ENCODE peak calls at places on chromosomes 13 and 19, in seven cellular contexts. A, Z, L, D, N, I and F are unnamed samples.

GRCh38 chr13:110503037-110503901 is 58.3 kb downstream of the RAB20 start:
- DNase-seq in N (peak), L (no peak), I (no peak), Z (no peak), A (no peak), D (peak), F (peak)

GRCh38 chr19:19404879-19405860 is at the start of gene GATAD2A:
- DNase-seq in Z (peak), I (peak), L (peak), A (peak), D (peak), N (peak), F (peak)

GRCh38 chr19:10009714-10010224 is 535 bp downstream of the COL5A3 start:
- DNase-seq in N (no peak), I (no peak), Z (no peak), D (no peak), L (peak), A (no peak), F (no peak)

GRCh38 chr13:94073006-94073744 is 406.3 kb downstream of the DCT start:
- DNase-seq in I (no peak), L (peak), D (peak), A (no peak), N (no peak), Z (peak), F (no peak)

GRCh38 chr19:5240011-5240410 is 100.6 kb downstream of the PTPRS start:
- DNase-seq in A (no peak), D (no peak), L (no peak), Z (no peak), N (no peak), I (no peak), F (no peak)

GRCh38 chr13:44972956-44973581 is 16.2 kb downstream of the NUFIP1 start:
- DNase-seq in Z (no peak), A (no peak), N (peak), D (peak), I (peak), L (peak), F (no peak)

GRCh38 chr19:19485161-19485997 is 30.0 kb downstream of the TSSK6 start:
- DNase-seq in Z (no peak), D (peak), I (no peak), N (no peak), A (no peak), L (peak), F (peak)

GRCh38 chr13:73740681-73741080 is 393.5 kb downstream of the KLF12 start:
- DNase-seq in L (peak), D (peak), I (no peak), A (no peak), Z (no peak), N (no peak), F (no peak)

GRCh38 chr13:44237276-44237767 is 136.3 kb upstream of the SERP2 start:
- DNase-seq in A (peak), Z (peak), I (peak), N (no peak), L (peak), D (peak), F (peak)

GRCh38 chr19:49408816-49409440 is 14.3 kb downstream of the PTH2 start:
- DNase-seq in N (peak), Z (no peak), L (no peak), D (no peak), I (no peak), A (no peak), F (no peak)

GRCh38 chr19:35216026-35216832 is 12.3 kb downstream of the FAM187B start:
- DNase-seq in D (no peak), Z (no peak), A (no peak), I (no peak), N (no peak), L (no peak), F (no peak)

GRCh38 chr13:53285896-53286430 is 257.4 kb downstream of the OLFM4 start:
- DNase-seq in D (no peak), I (no peak), Z (no peak), N (no peak), A (no peak), L (no peak), F (no peak)

GRCh38 chr13:49443327-49443688 is 556 bp downstream of the CAB39L start:
- DNase-seq in L (peak), D (peak), N (peak), A (no peak), Z (no peak), I (peak), F (peak)

GRCh38 chr13:51148952-51149573 is 38.0 kb upstream of the C13orf42 start:
- DNase-seq in A (no peak), D (peak), L (peak), I (peak), N (peak), Z (peak), F (peak)

GRCh38 chr19:2722541-2723344 is 1.6 kb upstream of the DIRAS1 start:
- DNase-seq in A (peak), L (peak), D (peak), I (peak), N (peak), Z (no peak), F (no peak)

GRCh38 chr13:48448963-48449614 is 36.2 kb upstream of the LPAR6 start:
- DNase-seq in Z (peak), N (no peak), D (peak), I (no peak), L (peak), A (no peak), F (no peak)

GRCh38 chr19:17829855-17830566 is 8.7 kb upstream of the INSL3 start:
- DNase-seq in A (peak), D (peak), L (peak), I (peak), N (peak), Z (no peak), F (no peak)

GRCh38 chr19:15187026-15188007 is 13.5 kb downstream of the NOTCH3 start:
- DNase-seq in L (no peak), A (no peak), I (peak), Z (no peak), D (no peak), N (peak), F (no peak)

GRCh38 chr13:58598241-58598640 is 966.7 kb downstream of the PCDH17 start:
- DNase-seq in A (no peak), Z (no peak), D (no peak), I (no peak), L (no peak), N (no peak), F (no peak)

GRCh38 chr19:2171349-2172145 is 7.8 kb downstream of the DOT1L start:
- DNase-seq in L (peak), I (peak), D (peak), Z (no peak), A (no peak), N (peak), F (peak)

GRCh38 chr13:114077938-114078335 is 54.5 kb downstream of the RASA3 start:
- DNase-seq in A (no peak), I (peak), D (peak), L (peak), N (no peak), Z (no peak), F (no peak)

GRCh38 chr19:3179739-3180293 is 1.2 kb downstream of the S1PR4 start:
- DNase-seq in I (no peak), A (no peak), Z (no peak), D (no peak), L (no peak), N (no peak), F (peak)

GRCh38 chr13:72781461-72782439 is at the start of the genes DIS3 and PIBF1:
- DNase-seq in N (peak), Z (peak), L (peak), A (peak), I (peak), D (peak), F (peak)

GRCh38 chr19:17052439-17052838 is 22.8 kb downstream of the HAUS8 start:
- DNase-seq in D (peak), L (peak), Z (no peak), A (peak), N (peak), I (peak), F (peak)

GRCh38 chr19:38055040-38055439 is 148.0 kb downstream of the SIPA1L3 start:
- DNase-seq in D (no peak), A (no peak), L (no peak), Z (no peak), N (no peak), I (no peak), F (no peak)

GRCh38 chr13:95349267-95349666 is 48.0 kb upstream of the ABCC4 start:
- DNase-seq in N (peak), Z (no peak), D (peak), I (no peak), A (no peak), L (peak), F (no peak)

GRCh38 chr19:3137139-3137538 is 1.3 kb downstream of the GNA15 start:
- DNase-seq in D (no peak), Z (no peak), A (no peak), N (no peak), L (peak), I (no peak), F (no peak)

GRCh38 chr19:30911491-30911890 is 437.7 kb downstream of the TSHZ3 start:
- DNase-seq in A (no peak), I (no peak), Z (no peak), L (no peak), D (no peak), N (no peak), F (no peak)

GRCh38 chr13:99548448-99548847 is 47.2 kb downstream of the TM9SF2 start:
- DNase-seq in I (no peak), D (no peak), L (no peak), A (no peak), Z (no peak), N (no peak), F (peak)

GRCh38 chr19:33819875-33820781 is 23.5 kb downstream of the KCTD15 start:
- DNase-seq in I (peak), Z (no peak), A (peak), D (peak), N (peak), L (peak), F (peak)

GRCh38 chr13:97043302-97043701 is 49.0 kb upstream of the OXGR1 start:
- DNase-seq in I (no peak), L (peak), A (no peak), D (no peak), N (no peak), Z (no peak), F (no peak)

GRCh38 chr19:24159707-24160106 is 72.7 kb downstream of the ZNF254 start:
- DNase-seq in N (peak), L (no peak), A (no peak), D (peak), I (peak), Z (no peak), F (peak)

DNA sequence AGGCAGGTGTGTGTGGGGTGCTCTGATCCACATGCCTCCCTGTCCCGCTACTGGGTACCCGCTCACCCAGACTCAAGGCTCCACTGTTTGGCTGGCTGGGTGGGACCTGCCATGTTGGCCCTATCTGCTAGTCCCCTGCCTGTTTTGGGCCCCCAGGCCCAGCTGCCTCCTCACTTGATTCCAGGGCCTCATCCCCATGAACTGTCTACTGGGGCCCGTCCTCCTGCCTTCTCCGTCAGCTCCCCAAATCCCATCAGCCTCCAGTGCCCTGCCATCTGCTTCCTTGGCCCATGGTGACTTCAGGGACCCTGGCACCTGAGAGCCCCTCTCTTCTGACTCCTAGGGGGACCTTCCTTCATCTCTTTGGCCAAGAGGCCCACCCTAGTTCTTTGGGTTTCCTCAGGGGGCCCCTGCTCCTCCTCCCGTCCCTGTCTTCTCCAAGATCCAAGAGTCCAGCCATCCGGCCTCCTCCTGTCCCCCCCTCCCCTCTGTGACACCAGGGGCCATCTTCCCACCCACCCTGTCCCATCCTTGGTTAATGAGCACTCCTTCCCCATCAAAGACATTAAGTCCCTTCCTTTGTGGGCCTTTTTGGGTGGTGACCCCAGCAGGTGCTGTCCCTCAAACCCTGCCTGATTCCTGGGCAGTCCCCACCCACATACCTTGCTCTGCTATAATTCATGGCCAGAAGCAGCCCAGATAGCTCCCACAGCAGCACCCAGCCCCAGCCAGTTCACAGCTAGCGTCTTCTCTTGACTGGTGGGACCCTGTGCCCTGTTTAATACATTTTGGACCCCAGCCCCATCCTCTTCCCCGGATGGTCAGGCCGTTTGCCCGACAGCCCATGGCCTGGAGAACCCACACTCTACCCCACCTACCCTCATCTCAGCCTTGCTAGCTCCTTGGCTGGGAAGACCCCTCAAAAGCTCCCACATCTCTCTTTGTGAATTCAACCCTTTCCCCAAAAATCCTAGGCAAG is 1.9 kb downstream of the CCDC106 start:
- DNase-seq in Z (no peak), A (no peak), D (no peak), N (no peak), L (no peak), I (no peak), F (no peak)
- H3K4me3 ChIP-seq in Z (peak), A (no peak), D (no peak), N (no peak), L (no peak), I (no peak), F (no peak)

GRCh38 chr19:47428177-47428894 is 9.0 kb upstream of the MEIS3 start:
- DNase-seq in Z (peak), D (peak), L (peak), N (peak), A (peak), I (peak), F (peak)

GRCh38 chr19:47432091-47432490 is 12.8 kb upstream of the MEIS3 start:
- DNase-seq in D (no peak), L (no peak), Z (no peak), N (no peak), I (no peak), A (no peak), F (no peak)

GRCh38 chr19:47429140-47429793 is 9.9 kb upstream of the MEIS3 start:
- DNase-seq in A (no peak), D (no peak), L (no peak), Z (no peak), N (no peak), I (no peak), F (no peak)

GRCh38 chr19:47432499-47432898 is 13.2 kb upstream of the MEIS3 start:
- DNase-seq in Z (no peak), D (no peak), A (no peak), I (no peak), N (no peak), L (no peak), F (no peak)

DNA sequence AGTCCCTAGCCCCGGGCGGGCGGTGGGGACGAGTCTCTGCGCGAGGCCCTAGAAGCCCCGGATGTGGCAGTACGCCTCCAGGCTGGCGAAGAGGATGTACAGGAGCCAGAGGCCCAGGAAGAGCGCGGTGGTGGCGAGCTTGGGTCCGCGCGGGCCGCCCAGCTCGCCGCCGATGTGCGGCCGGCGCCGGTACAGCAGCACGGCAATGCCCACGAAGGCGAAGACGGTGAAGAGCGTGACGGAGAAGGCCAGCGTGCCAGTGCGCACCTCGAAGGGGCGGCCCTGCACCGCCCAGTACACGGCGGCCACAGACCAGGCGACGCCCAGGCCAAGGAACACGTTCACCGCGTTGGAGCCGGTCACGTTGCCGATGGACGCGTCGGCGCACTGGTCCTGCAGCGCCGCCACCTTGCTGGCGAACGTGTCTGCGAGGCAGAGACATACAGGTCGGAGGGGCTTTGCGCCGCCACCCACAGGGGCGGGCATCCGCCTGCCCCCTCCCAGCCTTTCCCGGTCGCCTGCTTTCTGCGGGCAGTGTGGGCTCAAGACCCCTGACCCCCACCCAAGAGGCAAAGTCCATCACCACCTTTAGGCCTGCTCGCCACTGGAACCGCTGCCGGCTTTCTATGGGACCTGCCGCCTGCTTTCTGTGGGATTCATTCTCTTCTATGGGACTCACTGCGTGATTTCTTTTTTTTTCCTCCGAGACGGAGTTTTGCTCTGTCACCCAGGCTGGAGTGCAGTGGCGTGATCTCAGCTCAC is 10.9 kb upstream of the MEIS3 start:
- DNase-seq in I (no peak), D (peak), N (no peak), Z (no peak), L (peak), A (peak), F (peak)
- TF ChIP-seq CTCF in I (no peak), D (no peak), N (no peak), Z (peak), L (peak), A (no peak), F (no peak)

DNA sequence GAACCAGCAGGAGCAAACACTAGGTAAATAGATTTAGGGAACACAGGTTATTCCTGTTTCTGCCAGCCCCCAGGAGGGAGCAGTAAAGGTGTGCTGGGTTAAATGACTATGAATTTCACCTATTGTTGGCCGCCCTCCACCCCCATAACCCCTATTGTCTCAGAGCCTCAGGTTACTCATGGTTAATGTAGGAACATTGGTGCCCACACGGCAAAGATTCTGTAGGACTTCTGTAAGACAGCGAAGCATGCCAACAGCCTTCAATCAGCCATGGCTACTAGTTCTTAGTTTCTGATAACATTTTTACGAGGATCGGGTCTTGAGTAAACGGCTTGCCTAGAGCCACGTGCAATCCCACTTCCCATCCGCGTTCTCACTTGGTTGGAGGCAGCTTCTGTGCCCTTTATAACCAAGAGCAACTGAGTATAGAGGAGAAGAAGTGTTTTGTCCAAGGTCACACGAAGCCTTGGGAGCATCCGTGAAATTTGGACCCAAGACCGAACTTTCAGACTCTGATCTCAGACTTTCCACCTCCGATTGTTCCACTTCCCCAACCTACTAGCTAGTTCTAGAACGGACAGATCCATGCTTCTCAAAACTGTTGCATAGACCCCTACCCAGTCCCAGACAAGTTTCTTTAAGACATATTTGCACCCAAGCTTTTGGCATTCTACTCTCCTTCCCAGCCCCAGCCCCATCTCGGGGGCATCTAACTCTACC is 5.1 kb upstream of the CACNG8 start:
- DNase-seq in N (no peak), L (no peak), I (no peak), A (no peak), D (no peak), Z (no peak), F (no peak)
- H3K4me3 ChIP-seq in N (no peak), L (no peak), I (peak), A (no peak), D (no peak), Z (no peak), F (no peak)

DNA sequence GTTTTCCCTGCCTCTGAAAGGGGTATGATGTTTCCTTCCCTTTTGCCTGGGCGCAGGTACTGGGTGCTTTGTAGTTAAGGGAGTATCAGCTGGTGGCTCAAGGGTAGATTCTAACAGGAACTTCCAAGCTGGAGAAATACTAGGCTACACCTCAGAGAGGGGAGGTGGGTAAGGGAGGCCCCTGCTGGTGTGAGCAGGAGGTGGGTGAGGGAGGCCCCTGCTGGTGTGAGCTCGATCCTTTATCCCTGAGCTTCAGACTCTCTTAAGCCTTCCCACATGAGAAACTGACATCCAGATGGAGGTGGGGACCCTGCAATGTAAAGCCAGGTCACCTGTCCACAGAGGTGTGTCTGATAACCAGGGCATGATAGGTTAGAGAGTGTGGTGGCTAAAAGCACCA is 32.1 kb downstream of the CYP2B6 start:
- DNase-seq in N (peak), Z (no peak), A (no peak), D (no peak), I (no peak), L (no peak), F (no peak)
- TF ChIP-seq CTCF in N (peak), Z (no peak), A (no peak), D (no peak), I (no peak), L (no peak), F (no peak)

DNA sequence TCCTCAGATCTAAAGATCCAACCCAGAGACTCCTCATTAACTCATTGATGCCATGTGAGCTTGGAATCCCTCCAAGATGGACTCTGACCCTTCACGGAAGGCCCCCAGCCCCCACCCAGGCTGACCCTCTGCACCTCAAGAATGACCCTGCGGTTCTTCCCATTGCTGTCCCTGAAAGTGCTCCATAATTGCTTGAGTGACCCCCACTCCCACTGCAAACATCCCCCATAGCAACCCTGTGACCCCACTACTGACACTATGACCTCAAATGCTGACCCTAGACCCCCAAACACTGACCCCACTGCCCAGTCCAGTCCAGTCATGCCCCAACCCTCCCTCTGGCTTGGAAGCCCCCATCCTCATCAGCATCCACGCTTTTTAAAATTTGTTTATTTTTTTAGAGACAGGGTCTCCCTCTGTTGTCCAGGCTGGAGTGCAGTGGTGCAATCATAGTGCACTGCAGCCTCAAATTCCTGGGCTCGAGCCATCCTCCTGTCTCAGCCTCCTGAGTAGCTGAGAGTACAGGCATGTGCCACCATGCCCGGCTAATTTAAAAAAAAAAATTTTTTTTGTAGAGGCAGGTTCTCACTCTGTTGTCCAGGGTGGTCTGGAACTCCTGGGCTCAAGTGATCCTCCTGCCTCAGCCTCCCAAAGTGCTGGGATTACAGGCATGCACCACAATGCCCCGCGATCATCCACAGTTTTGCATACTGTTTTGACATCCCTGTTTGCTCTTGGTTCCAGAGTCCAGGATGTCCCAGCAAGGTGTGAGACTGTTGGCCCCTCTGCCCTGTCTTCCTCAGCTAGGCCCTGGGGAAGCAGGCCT is 855 bp downstream of the LYL1 start:
- DNase-seq in I (no peak), A (no peak), D (no peak), N (no peak), Z (no peak), L (no peak), F (no peak)
- H3K4me3 ChIP-seq in I (peak), A (peak), D (no peak), N (peak), Z (no peak), L (peak), F (peak)